ENCODE peak calls at places on chromosomes 4 and X, in six cellular contexts. One of them, this sample, is unnamed. For H3K9me2, the result is how much of the 10 kb centered on the place peaks cover.

GRCh38 chr4:41887821-41888699 is 47.2 kb upstream of the TMEM33 start:
- DNase-seq in PC-3: peak
- DNase-seq in GM23338: peak
- DNase-seq in HCT116: peak
- DNase-seq in GM23248: peak
- DNase-seq in MM.1S: peak
- DNase-seq in this sample: no peak

GRCh38 chrX:112081781-112082482 is 644 bp downstream of the TRPC5 start:
- DNase-seq in PC-3: no peak
- DNase-seq in GM23338: peak
- DNase-seq in HCT116: no peak
- DNase-seq in GM23248: no peak
- DNase-seq in MM.1S: no peak
- DNase-seq in this sample: no peak

GRCh38 chr4:149980941-149981340 is 97.3 kb upstream of the DCLK2 start:
- DNase-seq in PC-3: peak
- DNase-seq in GM23338: peak
- DNase-seq in HCT116: peak
- DNase-seq in GM23248: peak
- DNase-seq in MM.1S: peak
- DNase-seq in this sample: peak

GRCh38 chr4:39539026-39539690 is 11.9 kb upstream of the UGDH start:
- DNase-seq in PC-3: peak
- DNase-seq in GM23338: no peak
- DNase-seq in HCT116: no peak
- DNase-seq in GM23248: no peak
- DNase-seq in MM.1S: no peak
- DNase-seq in this sample: peak

GRCh38 chrX:17361620-17362019 is 13.4 kb upstream of the NHS start:
- DNase-seq in PC-3: peak
- DNase-seq in GM23338: peak
- DNase-seq in HCT116: no peak
- DNase-seq in GM23248: no peak
- DNase-seq in MM.1S: no peak
- DNase-seq in this sample: no peak

GRCh38 chr4:2788532-2789103 is 4.3 kb upstream of the SH3BP2 start:
- DNase-seq in PC-3: no peak
- DNase-seq in GM23338: no peak
- DNase-seq in HCT116: no peak
- DNase-seq in GM23248: peak
- DNase-seq in MM.1S: no peak
- DNase-seq in this sample: no peak

GRCh38 chr4:26263165-26263564 is 57.6 kb upstream of the RBPJ start:
- DNase-seq in PC-3: peak
- DNase-seq in GM23338: peak
- DNase-seq in HCT116: peak
- DNase-seq in GM23248: no peak
- DNase-seq in MM.1S: peak
- DNase-seq in this sample: no peak

GRCh38 chr4:54877006-54877405 is 219.2 kb downstream of the KIT start:
- DNase-seq in PC-3: peak
- DNase-seq in GM23338: no peak
- DNase-seq in HCT116: no peak
- DNase-seq in GM23248: peak
- DNase-seq in MM.1S: no peak
- DNase-seq in this sample: no peak

GRCh38 chrX:7133036-7133412 is 14.5 kb upstream of the STS start:
- DNase-seq in PC-3: no peak
- DNase-seq in GM23338: no peak
- DNase-seq in HCT116: no peak
- DNase-seq in GM23248: peak
- DNase-seq in MM.1S: no peak
- DNase-seq in this sample: peak

DNA sequence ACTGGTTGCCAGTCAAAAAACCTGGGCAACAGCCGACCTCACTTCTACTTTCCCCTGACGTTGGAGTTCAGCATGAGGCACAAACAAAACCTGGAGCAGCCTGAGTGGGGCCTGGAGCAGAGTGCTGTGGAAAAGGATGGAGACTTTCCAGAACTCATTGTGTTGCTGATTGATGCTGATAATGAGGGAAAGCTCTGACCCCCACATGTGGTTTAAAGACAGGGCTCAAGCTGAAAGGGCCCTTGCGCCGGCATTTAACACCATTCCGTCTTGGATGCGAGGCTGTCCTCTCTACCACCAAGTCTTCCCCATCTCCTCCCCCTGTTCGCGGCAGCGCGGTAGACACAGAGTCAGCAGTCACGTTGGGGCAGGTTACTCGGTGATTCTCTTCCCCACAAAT is 630 bp downstream of the CCDC158 start:
- DNase-seq in PC-3: no peak
- DNase-seq in GM23338: peak
- DNase-seq in HCT116: no peak
- DNase-seq in GM23248: no peak
- DNase-seq in MM.1S: no peak
- DNase-seq in this sample: no peak
- TF ChIP-seq EZH2 in PC-3: no peak
- TF ChIP-seq EZH2 in GM23338: no peak
- TF ChIP-seq EZH2 in HCT116: no peak
- TF ChIP-seq EZH2 in GM23248: no peak
- TF ChIP-seq EZH2 in MM.1S: no peak
- TF ChIP-seq EZH2 in this sample: no peak

DNA sequence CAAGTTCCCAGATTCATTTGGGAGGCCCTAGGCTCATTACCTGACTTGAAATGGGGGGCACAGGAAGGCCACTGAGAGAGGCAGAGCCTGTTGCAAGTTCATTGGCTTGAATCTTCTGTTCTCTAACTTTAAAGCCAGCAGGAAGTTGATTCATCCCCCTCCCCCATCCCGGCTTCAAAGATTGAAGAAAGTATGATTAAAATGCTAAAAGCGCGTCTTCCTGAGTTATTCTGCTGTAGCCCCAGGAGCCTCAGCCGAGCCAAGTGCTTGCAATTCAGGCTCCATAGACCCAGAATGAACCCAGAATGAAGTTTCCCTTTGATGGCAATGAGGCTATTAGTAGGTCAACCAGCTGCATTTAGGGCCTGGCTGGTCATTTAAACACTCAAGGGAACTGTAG is 14.7 kb downstream of the CHST7 start:
- DNase-seq in PC-3: peak
- DNase-seq in GM23338: peak
- DNase-seq in HCT116: no peak
- DNase-seq in GM23248: peak
- DNase-seq in MM.1S: no peak
- DNase-seq in this sample: no peak
- H3K4me2 ChIP-seq in PC-3: peak
- H3K4me2 ChIP-seq in GM23338: peak
- H3K4me2 ChIP-seq in HCT116: peak
- H3K4me2 ChIP-seq in GM23248: peak
- H3K4me2 ChIP-seq in MM.1S: no peak
- H3K4me2 ChIP-seq in this sample: no peak

GRCh38 chr4:177461606-177462005 is 19.4 kb upstream of the AGA start:
- DNase-seq in PC-3: no peak
- DNase-seq in GM23338: no peak
- DNase-seq in HCT116: no peak
- DNase-seq in GM23248: peak
- DNase-seq in MM.1S: no peak
- DNase-seq in this sample: no peak
- H3K9me2 ChIP-seq in PC-3: under half
- H3K9me2 ChIP-seq in GM23338: under half
- H3K9me2 ChIP-seq in HCT116: under half
- H3K9me2 ChIP-seq in GM23248: under half
- H3K9me2 ChIP-seq in MM.1S: under half
- H3K9me2 ChIP-seq in this sample: under half

DNA sequence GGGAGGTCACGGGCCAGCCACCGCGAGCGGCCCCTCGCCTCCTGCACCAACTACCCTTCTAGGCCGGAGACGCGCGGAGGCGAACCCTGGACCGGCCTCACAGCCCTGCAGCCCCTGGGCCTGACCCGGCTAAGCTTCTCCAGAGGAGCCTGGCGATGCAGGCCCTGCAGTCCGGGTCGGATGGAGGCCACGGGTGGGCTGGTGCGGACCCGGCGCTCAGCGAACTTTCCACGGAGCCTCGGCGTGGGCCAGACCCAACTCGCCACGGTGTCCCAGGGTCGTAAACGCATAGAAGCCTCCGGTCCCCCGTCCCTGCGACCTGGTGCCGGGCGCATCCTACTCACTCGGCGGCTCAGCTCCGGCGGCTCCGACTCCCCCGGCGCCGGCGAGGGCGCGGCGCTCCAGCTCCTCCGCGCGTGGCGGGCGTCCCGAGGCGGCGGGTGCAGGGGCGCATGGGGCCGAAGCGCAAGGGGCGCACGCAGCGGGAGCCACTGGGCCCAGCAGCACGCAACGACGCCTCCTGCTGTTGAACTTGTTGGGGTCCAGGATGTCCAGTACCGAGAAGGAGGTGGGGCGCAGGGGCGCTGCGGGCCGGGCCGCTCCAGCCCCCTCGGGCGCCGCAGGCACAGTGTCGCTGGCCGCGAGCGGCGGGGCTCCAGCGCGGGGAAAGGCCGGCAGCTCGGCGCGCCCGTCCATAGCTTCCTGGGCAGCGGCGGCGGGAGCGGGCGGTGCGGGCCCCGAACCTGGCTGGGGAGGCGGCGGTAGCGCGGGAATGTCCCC is 416 bp downstream of the NKX1-1 start:
- DNase-seq in PC-3: no peak
- DNase-seq in GM23338: peak
- DNase-seq in HCT116: no peak
- DNase-seq in GM23248: no peak
- DNase-seq in MM.1S: no peak
- DNase-seq in this sample: no peak
- TF ChIP-seq EZH2 in PC-3: no peak
- TF ChIP-seq EZH2 in GM23338: peak
- TF ChIP-seq EZH2 in HCT116: no peak
- TF ChIP-seq EZH2 in GM23248: peak
- TF ChIP-seq EZH2 in MM.1S: no peak
- TF ChIP-seq EZH2 in this sample: no peak

GRCh38 chr4:99968330-99968729 is 18.3 kb upstream of the H2AZ1 start:
- DNase-seq in PC-3: peak
- DNase-seq in GM23338: peak
- DNase-seq in HCT116: no peak
- DNase-seq in GM23248: peak
- DNase-seq in MM.1S: no peak
- DNase-seq in this sample: no peak
- H3K4me2 ChIP-seq in PC-3: no peak
- H3K4me2 ChIP-seq in GM23338: no peak
- H3K4me2 ChIP-seq in HCT116: no peak
- H3K4me2 ChIP-seq in GM23248: peak
- H3K4me2 ChIP-seq in MM.1S: no peak
- H3K4me2 ChIP-seq in this sample: no peak

DNA sequence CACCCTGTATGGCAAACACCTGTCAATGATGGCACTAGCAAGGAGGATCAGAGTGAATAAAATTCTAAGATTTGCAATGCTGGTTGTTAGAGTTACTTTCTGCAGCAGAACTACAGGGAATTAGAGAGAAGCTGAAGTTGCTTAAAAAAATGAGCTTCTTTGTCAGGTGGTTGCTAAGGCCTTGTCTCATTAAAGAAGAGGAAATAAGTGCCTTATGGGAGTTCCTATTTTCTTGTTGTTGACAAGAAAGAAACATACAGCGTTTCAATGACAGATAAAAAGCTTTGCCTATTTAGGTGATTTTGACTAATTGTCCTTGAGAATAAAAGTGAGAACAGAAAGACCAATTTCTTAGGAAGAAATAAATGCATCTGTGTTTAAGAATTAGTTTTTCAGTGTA is 106.0 kb upstream of the ARHGAP24 start:
- DNase-seq in PC-3: no peak
- DNase-seq in GM23338: no peak
- DNase-seq in HCT116: no peak
- DNase-seq in GM23248: no peak
- DNase-seq in MM.1S: no peak
- DNase-seq in this sample: no peak
- H3K9me2 ChIP-seq in PC-3: under half
- H3K9me2 ChIP-seq in GM23338: under half
- H3K9me2 ChIP-seq in HCT116: under half
- H3K9me2 ChIP-seq in GM23248: under half
- H3K9me2 ChIP-seq in MM.1S: under half
- H3K9me2 ChIP-seq in this sample: under half

GRCh38 chr4:48490680-48491513 is 845 bp downstream of the ZAR1 start:
- DNase-seq in PC-3: no peak
- DNase-seq in GM23338: peak
- DNase-seq in HCT116: no peak
- DNase-seq in GM23248: no peak
- DNase-seq in MM.1S: no peak
- DNase-seq in this sample: no peak
- TF ChIP-seq EZH2 in PC-3: no peak
- TF ChIP-seq EZH2 in GM23338: no peak
- TF ChIP-seq EZH2 in HCT116: no peak
- TF ChIP-seq EZH2 in GM23248: no peak
- TF ChIP-seq EZH2 in MM.1S: no peak
- TF ChIP-seq EZH2 in this sample: no peak

GRCh38 chr4:128517096-128517738 is 229.6 kb upstream of the PGRMC2 start:
- DNase-seq in PC-3: no peak
- DNase-seq in GM23338: no peak
- DNase-seq in HCT116: no peak
- DNase-seq in GM23248: peak
- DNase-seq in MM.1S: no peak
- DNase-seq in this sample: no peak
- H3K4me2 ChIP-seq in PC-3: peak
- H3K4me2 ChIP-seq in GM23338: peak
- H3K4me2 ChIP-seq in HCT116: peak
- H3K4me2 ChIP-seq in GM23248: peak
- H3K4me2 ChIP-seq in MM.1S: peak
- H3K4me2 ChIP-seq in this sample: peak

This sample was measured in PC-9.